ENCODE peak calls at places on chromosomes 6 and 20, in eight cellular contexts. R, D, J, A, N, F, T and O are unnamed samples.

GRCh38 chr6:43984442-43985321 is 142.6 kb downstream of the MRPL14 start:
- DNase-seq in D (no peak), N (peak; percentile 70), J (no peak), A (no peak), T (peak; percentile 36), F (no peak), R (peak; percentile 71), O (no peak)

GRCh38 chr6:47478233-47479155 is 905 bp downstream of the CD2AP start:
- DNase-seq in T (peak; percentile 22), F (no peak), J (no peak), D (peak; percentile 63), A (peak; percentile 43), N (no peak), R (peak; percentile 49), O (no peak)

GRCh38 chr6:17212541-17213371 is 68.4 kb upstream of the RBM24 start:
- DNase-seq in A (no peak), T (no peak), R (no peak), F (no peak), D (no peak), J (no peak), N (peak; percentile 81), O (peak; percentile 24)

GRCh38 chr6:99330159-99330558 is 19.3 kb downstream of the FAXC start:
- DNase-seq in R (peak; percentile 71), F (no peak), T (peak; percentile 44), A (peak; percentile 52), D (peak; percentile 57), N (no peak), J (peak; percentile 73), O (peak; percentile 45)

GRCh38 chr6:72624557-72625160 is 2.8 kb downstream of the KCNQ5 start:
- DNase-seq in D (no peak), J (no peak), F (no peak), R (no peak), A (no peak), T (no peak), N (no peak), O (no peak)

GRCh38 chr6:30542915-30543314 is 13.4 kb downstream of the GNL1 start:
- DNase-seq in R (no peak), D (peak; percentile 49), N (no peak), J (no peak), A (no peak), F (no peak), T (no peak), O (no peak)

GRCh38 chr20:6008254-6008653 is 45.6 kb downstream of the LRRN4 start:
- DNase-seq in T (peak; percentile 82), F (no peak), D (peak; percentile 74), R (peak; percentile 96), A (peak; percentile 86), J (no peak), N (peak; percentile 78), O (no peak)

GRCh38 chr6:135537782-135538301 is 40.3 kb upstream of the AHI1 start:
- DNase-seq in F (no peak), A (no peak), R (peak; percentile 67), N (no peak), J (no peak), D (peak; percentile 51), T (no peak), O (no peak)

GRCh38 chr20:36885355-36885754 is 9.4 kb downstream of the TLDC2 start:
- DNase-seq in R (no peak), A (no peak), N (no peak), F (no peak), T (no peak), J (no peak), D (no peak), O (no peak)

GRCh38 chr20:40683221-40683893 is 5.7 kb downstream of the MAFB start:
- DNase-seq in D (no peak), R (no peak), N (peak; percentile 68), J (no peak), A (no peak), T (no peak), F (peak; percentile 89), O (no peak)

GRCh38 chr20:49345538-49345937 is 67.7 kb upstream of the ZNFX1 start:
- DNase-seq in A (no peak), T (peak; percentile 35), D (no peak), F (no peak), R (no peak), N (peak; percentile 81), J (no peak), O (no peak)

GRCh38 chr20:44885392-44886275 is at the start of gene YWHAB:
- DNase-seq in F (peak; percentile 99), A (peak; percentile 98), D (peak; percentile 98), J (peak; percentile 98), N (peak; percentile 99), T (peak; percentile 99), R (peak; percentile 98), O (peak; percentile 97)
- TF ChIP-seq CTCF in F (peak; percentile 44), A (peak; percentile 24), D (no peak), J (no peak), N (no peak), T (peak; percentile 13), R (no peak), O (peak; percentile 38)

GRCh38 chr6:7993952-7994351 is 70.2 kb downstream of the BLOC1S5 start:
- DNase-seq in N (no peak), T (no peak), F (no peak), J (no peak), R (no peak), D (no peak), A (no peak), O (no peak)
- TF ChIP-seq CTCF in N (no peak), T (no peak), F (no peak), J (no peak), R (no peak), D (no peak), A (peak; percentile 27), O (no peak)

GRCh38 chr6:49409951-49410542 is 53.0 kb downstream of the MMUT start:
- DNase-seq in T (peak; percentile 80), N (peak; percentile 54), J (peak; percentile 31), A (peak; percentile 59), F (no peak), D (peak; percentile 78), R (peak; percentile 76), O (peak; percentile 79)
- TF ChIP-seq CTCF in T (peak; percentile 79), N (peak; percentile 69), J (peak; percentile 91), A (peak; percentile 85), F (peak; percentile 73), D (peak; percentile 80), R (peak; percentile 92), O (peak; percentile 87)

GRCh38 chr20:63280929-63281545 is 8.4 kb downstream of the ARFGAP1 start:
- DNase-seq in F (peak; percentile 67), D (no peak), R (no peak), J (no peak), N (no peak), A (no peak), T (no peak), O (no peak)
- TF ChIP-seq CTCF in F (no peak), D (no peak), R (peak; percentile 29), J (peak; percentile 38), N (no peak), A (peak; percentile 65), T (no peak), O (peak; percentile 49)

DNA sequence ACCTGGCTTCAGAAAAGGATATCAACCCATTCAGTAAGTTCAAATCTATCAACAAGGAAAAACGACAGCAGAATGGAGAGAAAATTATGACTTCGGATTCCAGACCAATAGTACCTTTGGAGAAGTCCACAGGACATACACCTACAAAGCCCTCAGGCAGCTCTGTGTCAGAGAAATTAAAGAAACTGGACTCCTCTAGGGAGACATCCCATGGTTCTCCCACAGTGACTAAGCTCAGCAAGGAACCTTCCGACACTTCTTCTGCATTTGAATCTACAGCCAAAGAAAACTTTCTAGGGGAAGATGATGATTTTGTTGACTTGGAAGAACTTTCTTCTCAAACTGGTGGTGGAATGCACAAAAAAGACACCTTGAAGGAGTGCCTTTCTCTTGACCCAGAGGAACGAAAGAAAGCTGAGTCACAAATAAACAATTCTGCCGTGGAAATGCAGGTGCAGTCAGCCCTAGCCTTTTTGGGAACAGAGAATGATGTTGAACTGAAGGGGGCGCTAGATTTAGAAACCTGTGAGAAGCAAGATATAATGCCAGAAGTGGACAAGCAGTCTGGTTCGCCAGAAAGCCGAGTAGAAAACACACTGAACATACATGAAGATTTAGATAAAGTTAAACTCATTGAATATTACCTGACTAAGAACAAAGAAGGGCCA is 67.4 kb upstream of the HINT3 start:
- DNase-seq in R (peak; percentile 71), T (no peak), N (no peak), J (peak; percentile 17), D (peak; percentile 71), A (peak; percentile 64), F (no peak), O (no peak)
- TF ChIP-seq CTCF in R (peak; percentile 66), T (no peak), N (peak; percentile 17), J (peak; percentile 49), D (peak; percentile 49), A (peak; percentile 62), F (peak; percentile 44), O (peak; percentile 49)

GRCh38 chr6:53458097-53458866 is 86.6 kb downstream of the GCLC start:
- DNase-seq in F (no peak), N (no peak), J (no peak), T (no peak), D (no peak), R (no peak), A (no peak), O (no peak)
- TF ChIP-seq CTCF in F (no peak), N (no peak), J (no peak), T (no peak), D (no peak), R (no peak), A (no peak), O (no peak)

DNA sequence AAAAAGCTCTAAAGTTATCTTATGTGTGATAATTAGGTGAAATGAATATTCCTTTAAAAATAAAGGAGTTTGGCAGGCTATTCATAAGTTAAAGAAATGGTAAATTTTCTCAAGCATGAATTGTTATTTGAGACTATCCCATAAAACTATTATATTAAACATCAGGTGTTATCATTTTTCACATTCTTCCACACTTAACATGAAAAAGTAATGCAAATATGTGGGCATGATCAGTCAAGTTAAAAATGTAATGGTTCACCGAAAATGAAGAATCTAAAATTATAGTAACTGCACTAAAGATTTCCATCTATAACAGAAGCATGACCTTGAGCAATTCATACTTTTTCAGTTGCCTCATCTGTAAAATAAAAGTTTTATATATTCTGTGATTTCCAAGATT is 110.8 kb downstream of the KHDRBS2 start:
- DNase-seq in A (no peak), J (no peak), D (no peak), T (no peak), R (no peak), F (no peak), N (no peak), O (no peak)
- TF ChIP-seq CTCF in A (no peak), J (no peak), D (no peak), T (no peak), R (no peak), F (no peak), N (no peak), O (no peak)